ENCODE peak calls at places on chromosomes 2 and 18, in five cellular contexts. H is IMR-90, P is K562, V is GM12878, T is SK-N-SH. Y is an unnamed sample.

GRCh38 chr2:227000123-227000522 is 163.9 kb downstream of the COL4A4 start:
- DNase-seq in P (no peak), T (no peak), V (no peak), H (no peak), Y (no peak)

GRCh38 chr2:111091811-111092211 is 28.9 kb upstream of the BCL2L11 start:
- DNase-seq in V (no peak), H (no peak), P (no peak), T (no peak), Y (no peak)

GRCh38 chr2:170013802-170014551 is 164.0 kb upstream of the MYO3B start:
- DNase-seq in P (peak), T (peak), H (peak), V (no peak), Y (no peak)

GRCh38 chr2:233820766-233821105 is 33.6 kb downstream of the HJURP start:
- DNase-seq in H (no peak), P (no peak), V (no peak), T (no peak), Y (no peak)

GRCh38 chr2:180056367-180057118 is 49.4 kb upstream of the CWC22 start:
- DNase-seq in T (no peak), P (no peak), V (no peak), H (no peak), Y (no peak)

GRCh38 chr18:50154420-50154819 is 40.5 kb downstream of the MYO5B start:
- DNase-seq in P (no peak), H (no peak), V (no peak), T (no peak), Y (no peak)

GRCh38 chr2:105238664-105239240 is 2.8 kb upstream of the GPR45 start:
- DNase-seq in T (no peak), H (no peak), P (no peak), V (no peak), Y (no peak)

GRCh38 chr2:99337931-99338580 is 867 bp downstream of the EIF5B start:
- DNase-seq in P (no peak), T (peak), H (peak), V (no peak), Y (peak)

GRCh38 chr2:165745916-165746315 is 48.1 kb downstream of the GALNT3 start:
- DNase-seq in V (no peak), T (no peak), H (no peak), P (no peak), Y (no peak)

GRCh38 chr2:119598576-119598975 is 54.3 kb downstream of the CFAP221 start:
- DNase-seq in P (no peak), H (no peak), T (peak), V (no peak), Y (no peak)

GRCh38 chr2:188596054-188596453 is 304.4 kb downstream of the GULP1 start:
- DNase-seq in V (no peak), P (no peak), T (no peak), H (peak), Y (no peak)

GRCh38 chr2:105682401-105682800 is 62.3 kb upstream of the NCK2 start:
- DNase-seq in V (no peak), T (no peak), H (no peak), P (no peak), Y (no peak)

GRCh38 chr2:219308142-219309093 is 783 bp downstream of the PTPRN start:
- DNase-seq in T (peak), V (no peak), P (peak), H (peak), Y (peak)

GRCh38 chr2:199316851-199317250 is 140.9 kb downstream of the SATB2 start:
- DNase-seq in P (no peak), V (no peak), H (no peak), T (no peak), Y (no peak)

GRCh38 chr2:117835990-117836760 is 21.7 kb downstream of the DDX18 start:
- DNase-seq in V (no peak), P (peak), T (peak), H (peak), Y (peak)

GRCh38 chr2:39851691-39852110 is 72.6 kb upstream of the THUMPD2 start:
- DNase-seq in V (no peak), T (no peak), P (no peak), H (peak), Y (no peak)

GRCh38 chr2:181352158-181352557 is 105.0 kb upstream of the ITGA4 start:
- DNase-seq in T (no peak), P (no peak), H (no peak), V (no peak), Y (no peak)

GRCh38 chr2:96098900-96099590 is 17.3 kb downstream of the ADRA2B start:
- DNase-seq in V (no peak), P (no peak), H (no peak), T (no peak), Y (no peak)

GRCh38 chr2:235946590-235946989 is 221.6 kb downstream of the GBX2 start:
- DNase-seq in V (no peak), T (no peak), H (no peak), P (no peak), Y (no peak)

GRCh38 chr2:9990735-9991134 is 39.2 kb downstream of the GRHL1 start:
- DNase-seq in P (no peak), H (no peak), V (no peak), T (no peak), Y (no peak)

GRCh38 chr2:239157766-239158165 is 243.1 kb downstream of the HDAC4 start:
- DNase-seq in H (peak), T (no peak), V (no peak), P (peak), Y (peak)

GRCh38 chr2:68330691-68331090 is 10.9 kb upstream of the CNRIP1 start:
- DNase-seq in P (peak), V (no peak), H (peak), T (no peak), Y (no peak)

GRCh38 chr2:223586261-223586660 is 15.9 kb downstream of the SCG2 start:
- DNase-seq in V (no peak), P (no peak), H (peak), T (no peak), Y (peak)

GRCh38 chr18:45838302-45839070 is 13.0 kb downstream of the SIGLEC15 start:
- DNase-seq in V (no peak), P (no peak), T (peak), H (no peak), Y (no peak)

GRCh38 chr2:6452702-6453481 is 412.8 kb downstream of the CMPK2 start:
- DNase-seq in P (no peak), T (no peak), H (peak), V (no peak), Y (peak)

GRCh38 chr2:73172963-73173362 is 29.4 kb upstream of the NOTO start:
- DNase-seq in V (no peak), H (peak), P (no peak), T (no peak), Y (no peak)

GRCh38 chr2:65331361-65331760 is 101.0 kb downstream of the SPRED2 start:
- DNase-seq in H (peak), T (peak), P (no peak), V (no peak), Y (no peak)

GRCh38 chr2:71609958-71610357 is 156.6 kb downstream of the DYSF start:
- DNase-seq in H (peak), T (peak), V (no peak), P (no peak), Y (peak)

GRCh38 chr18:23453657-23454011 is 547 bp downstream of the RIOK3 start:
- DNase-seq in H (peak), P (no peak), V (no peak), T (no peak), Y (no peak)

GRCh38 chr2:26574066-26574899 is 66.9 kb downstream of the CIB4 start:
- DNase-seq in H (no peak), T (no peak), P (no peak), V (no peak), Y (no peak)

GRCh38 chr2:37858197-37858711 is 66.8 kb upstream of the RMDN2 start:
- DNase-seq in T (no peak), H (peak), P (no peak), V (no peak), Y (peak)

GRCh38 chr2:74109551-74109950 is 38.2 kb downstream of the BOLA3 start:
- DNase-seq in P (no peak), H (no peak), V (no peak), T (no peak), Y (no peak)

GRCh38 chr18:49609416-49610284 is 47.8 kb downstream of the LIPG start:
- DNase-seq in V (no peak), T (no peak), H (peak), P (no peak), Y (no peak)

GRCh38 chr2:173654146-173654895 is 299.6 kb downstream of the CDCA7 start:
- DNase-seq in T (no peak), H (no peak), V (no peak), P (no peak), Y (no peak)

GRCh38 chr18:8946046-8946838 is 156.3 kb upstream of the NDUFV2 start:
- DNase-seq in T (no peak), P (no peak), H (peak), V (no peak), Y (peak)

GRCh38 chr2:27907547-27907946 is 17.0 kb downstream of the BABAM2 start:
- DNase-seq in V (no peak), P (no peak), T (no peak), H (peak), Y (no peak)
- TF ChIP-seq RCOR1 in V (no peak), P (no peak), T (no peak), H (no peak), Y (no peak)

GRCh38 chr18:58025733-58026132 is 18.3 kb upstream of the NEDD4L start:
- DNase-seq in V (no peak), P (no peak), H (peak), T (no peak), Y (no peak)
- TF ChIP-seq RCOR1 in V (no peak), P (no peak), H (no peak), T (no peak), Y (no peak)

DNA sequence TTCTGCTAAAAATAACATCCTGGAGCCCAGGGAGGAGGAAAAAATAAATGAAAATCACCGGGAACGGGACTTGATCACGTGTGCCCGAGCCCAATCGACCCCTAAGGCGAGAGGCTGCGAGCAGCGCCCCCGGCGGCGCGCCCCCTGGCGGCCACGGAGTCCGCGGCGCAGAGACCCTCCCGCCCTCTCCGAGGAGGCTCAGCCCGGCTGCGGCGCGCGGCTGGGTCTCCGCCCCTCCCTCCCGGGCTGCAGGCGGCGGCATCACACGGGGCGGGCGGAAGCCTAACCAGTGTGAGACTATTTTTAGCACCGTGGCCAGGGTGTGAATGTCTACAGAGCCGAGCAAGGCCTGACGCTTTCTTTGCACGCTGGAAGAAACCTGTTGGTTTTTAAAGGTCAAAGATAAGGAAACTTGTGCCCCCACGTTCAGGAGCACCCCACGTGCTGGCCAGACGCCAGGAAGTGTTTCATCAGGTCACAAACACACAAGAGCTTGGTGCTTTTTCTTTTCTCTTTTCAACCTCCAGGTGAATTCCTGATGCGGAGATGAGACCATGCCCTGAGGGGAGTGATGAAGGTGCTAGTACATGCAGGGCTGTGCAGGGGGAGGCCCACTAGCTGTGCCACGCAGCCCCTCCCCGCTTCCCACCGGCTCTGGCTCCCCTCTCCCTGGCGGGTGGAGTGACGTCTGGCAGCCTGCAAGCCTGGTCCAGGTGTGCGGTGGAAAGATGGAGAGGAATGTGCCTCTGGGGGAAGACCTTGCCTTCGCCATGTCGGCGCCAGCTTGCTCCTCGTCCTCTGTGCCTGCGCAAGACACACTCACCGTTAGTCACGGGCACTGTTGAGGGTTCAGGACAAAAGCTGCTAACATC is 35.3 kb upstream of the DNMT3A start:
- DNase-seq in H (peak), P (peak), T (peak), V (peak), Y (peak)
- TF ChIP-seq RCOR1 in H (peak), P (peak), T (peak), V (no peak), Y (no peak)

GRCh38 chr18:63850010-63850409 is 37.5 kb upstream of the SERPINB2 start:
- DNase-seq in P (no peak), H (peak), V (no peak), T (peak), Y (peak)
- TF ChIP-seq RCOR1 in P (no peak), H (no peak), V (no peak), T (no peak), Y (no peak)

GRCh38 chr2:30612371-30612770 is 165.3 kb downstream of the LCLAT1 start:
- DNase-seq in H (no peak), P (no peak), V (no peak), T (no peak), Y (no peak)
- TF ChIP-seq RCOR1 in H (no peak), P (no peak), V (no peak), T (no peak), Y (no peak)

GRCh38 chr2:1591461-1591770 is 152.9 kb downstream of the PXDN start:
- DNase-seq in P (no peak), V (no peak), T (no peak), H (no peak), Y (no peak)

GRCh38 chr2:1591978-1592907 is 152.1 kb downstream of the PXDN start:
- DNase-seq in V (no peak), P (no peak), H (peak), T (peak), Y (peak)

GRCh38 chr2:1594281-1595171 is 149.8 kb downstream of the PXDN start:
- DNase-seq in P (no peak), V (no peak), H (no peak), T (no peak), Y (no peak)

GRCh38 chr2:1595274-1595673 is 149.0 kb downstream of the PXDN start:
- DNase-seq in V (no peak), P (no peak), T (no peak), H (no peak), Y (no peak)

DNA sequence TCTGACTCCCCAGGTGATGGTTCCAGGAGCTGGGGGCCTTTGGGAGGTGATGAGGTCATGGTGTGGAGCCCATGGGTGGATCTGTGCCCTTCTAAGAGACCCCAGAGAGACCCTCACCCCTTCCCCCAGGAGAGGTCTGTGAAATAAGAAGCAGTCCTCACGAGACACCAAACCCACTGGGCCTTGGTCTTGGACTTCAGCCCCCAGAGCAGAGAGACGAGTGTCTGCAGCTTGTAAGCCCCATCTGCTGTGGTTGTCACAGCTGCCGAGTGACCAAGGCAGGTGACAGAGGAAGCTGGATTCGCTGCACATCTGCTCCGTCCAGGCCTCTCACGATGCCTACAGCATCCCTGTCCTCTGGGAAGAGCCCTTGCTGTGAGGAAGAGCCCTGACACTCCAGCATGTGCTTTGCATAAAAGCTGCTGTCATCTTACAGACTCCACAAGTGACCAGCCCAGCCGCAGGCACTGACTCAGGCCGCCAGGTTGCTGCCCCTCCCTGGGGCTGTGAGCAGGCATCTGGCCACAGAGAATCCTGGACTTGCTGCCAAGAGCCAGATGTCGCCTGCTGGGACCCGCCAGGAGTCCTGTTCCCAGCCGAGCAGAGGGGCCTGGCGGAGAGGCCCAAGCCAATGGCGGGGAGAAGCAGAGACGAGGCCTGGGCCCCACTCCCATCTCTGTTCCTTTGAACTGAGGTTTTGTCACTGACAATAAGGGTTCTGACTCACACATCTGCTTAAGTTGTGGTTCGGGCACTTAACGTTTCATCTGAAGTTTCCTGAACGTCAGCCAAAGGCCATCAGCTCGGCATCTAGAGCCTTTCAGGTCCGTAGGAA is 150.7 kb downstream of the PXDN start:
- DNase-seq in H (peak), P (no peak), T (peak), V (no peak), Y (peak)
- TF ChIP-seq RCOR1 in H (no peak), P (no peak), T (peak), V (no peak), Y (no peak)

GRCh38 chr2:11101430-11101829 is 53.8 kb upstream of the SLC66A3 start:
- DNase-seq in P (no peak), V (no peak), T (no peak), H (no peak), Y (no peak)

GRCh38 chr2:11100130-11100529 is 55.1 kb upstream of the SLC66A3 start:
- DNase-seq in T (no peak), H (no peak), P (no peak), V (no peak), Y (no peak)

GRCh38 chr2:11097988-11098387 is 57.3 kb upstream of the SLC66A3 start:
- DNase-seq in T (no peak), H (no peak), P (no peak), V (no peak), Y (no peak)

GRCh38 chr2:11100976-11101375 is 54.3 kb upstream of the SLC66A3 start:
- DNase-seq in T (no peak), V (no peak), P (no peak), H (no peak), Y (no peak)

GRCh38 chr2:11099122-11100065 is 55.9 kb upstream of the SLC66A3 start:
- DNase-seq in T (no peak), H (no peak), P (no peak), V (no peak), Y (peak)
- TF ChIP-seq RCOR1 in T (no peak), H (no peak), P (no peak), V (no peak), Y (no peak)

Y was measured in A549.